ENCODE peak calls at places on chromosomes 2 and 18, in five cellular contexts. One of them, this sample, is unnamed.

GRCh38 chr2:189082576-189082975 is 97.0 kb downstream of the COL5A2 start:
- DNase-seq in esophagus squamous epithelium: no peak
- DNase-seq in fibroblast of mammary gland: peak
- DNase-seq in CD4-positive, CD25-positive, alpha-beta regulatory T cell: no peak
- DNase-seq in heart left ventricle: peak
- DNase-seq in this sample: no peak

GRCh38 chr2:134773372-134774073 is 54.7 kb upstream of the TMEM163 start:
- DNase-seq in esophagus squamous epithelium: no peak
- DNase-seq in fibroblast of mammary gland: no peak
- DNase-seq in CD4-positive, CD25-positive, alpha-beta regulatory T cell: no peak
- DNase-seq in heart left ventricle: no peak
- DNase-seq in this sample: peak

GRCh38 chr2:224887159-224887558 is 155.1 kb downstream of the DOCK10 start:
- DNase-seq in esophagus squamous epithelium: no peak
- DNase-seq in fibroblast of mammary gland: peak
- DNase-seq in CD4-positive, CD25-positive, alpha-beta regulatory T cell: no peak
- DNase-seq in heart left ventricle: no peak
- DNase-seq in this sample: no peak

GRCh38 chr2:153595939-153596338 is 117.4 kb upstream of the RPRM start:
- DNase-seq in esophagus squamous epithelium: no peak
- DNase-seq in fibroblast of mammary gland: peak
- DNase-seq in CD4-positive, CD25-positive, alpha-beta regulatory T cell: no peak
- DNase-seq in heart left ventricle: no peak
- DNase-seq in this sample: no peak

GRCh38 chr2:73652348-73652747 is 10.1 kb upstream of the NAT8 start:
- DNase-seq in esophagus squamous epithelium: no peak
- DNase-seq in fibroblast of mammary gland: no peak
- DNase-seq in CD4-positive, CD25-positive, alpha-beta regulatory T cell: no peak
- DNase-seq in heart left ventricle: no peak
- DNase-seq in this sample: no peak

GRCh38 chr2:195658541-195658890 is 1.5 kb downstream of the SLC39A10 start:
- DNase-seq in esophagus squamous epithelium: no peak
- DNase-seq in fibroblast of mammary gland: peak
- DNase-seq in CD4-positive, CD25-positive, alpha-beta regulatory T cell: peak
- DNase-seq in heart left ventricle: no peak
- DNase-seq in this sample: no peak

GRCh38 chr18:31049189-31049588 is 6.6 kb upstream of the DSC3 start:
- DNase-seq in esophagus squamous epithelium: no peak
- DNase-seq in fibroblast of mammary gland: no peak
- DNase-seq in CD4-positive, CD25-positive, alpha-beta regulatory T cell: no peak
- DNase-seq in heart left ventricle: no peak
- DNase-seq in this sample: no peak

GRCh38 chr18:9750606-9751304 is 42.7 kb downstream of the RAB31 start:
- DNase-seq in esophagus squamous epithelium: no peak
- DNase-seq in fibroblast of mammary gland: no peak
- DNase-seq in CD4-positive, CD25-positive, alpha-beta regulatory T cell: no peak
- DNase-seq in heart left ventricle: no peak
- DNase-seq in this sample: no peak

GRCh38 chr2:55490554-55490953 is 29.0 kb upstream of the CFAP36 start:
- DNase-seq in esophagus squamous epithelium: no peak
- DNase-seq in fibroblast of mammary gland: peak
- DNase-seq in CD4-positive, CD25-positive, alpha-beta regulatory T cell: no peak
- DNase-seq in heart left ventricle: peak
- DNase-seq in this sample: no peak

GRCh38 chr2:222655406-222655747 is 515 bp downstream of the FARSB start:
- DNase-seq in esophagus squamous epithelium: no peak
- DNase-seq in fibroblast of mammary gland: peak
- DNase-seq in CD4-positive, CD25-positive, alpha-beta regulatory T cell: no peak
- DNase-seq in heart left ventricle: no peak
- DNase-seq in this sample: peak

GRCh38 chr2:136361521-136361920 is 243.6 kb upstream of the CXCR4 start:
- DNase-seq in esophagus squamous epithelium: no peak
- DNase-seq in fibroblast of mammary gland: no peak
- DNase-seq in CD4-positive, CD25-positive, alpha-beta regulatory T cell: no peak
- DNase-seq in heart left ventricle: no peak
- DNase-seq in this sample: no peak

GRCh38 chr2:126482582-126483464 is 173.1 kb upstream of the GYPC start:
- DNase-seq in esophagus squamous epithelium: no peak
- DNase-seq in fibroblast of mammary gland: no peak
- DNase-seq in CD4-positive, CD25-positive, alpha-beta regulatory T cell: no peak
- DNase-seq in heart left ventricle: no peak
- DNase-seq in this sample: peak

GRCh38 chr2:63029058-63029457 is 21.6 kb upstream of the OTX1 start:
- DNase-seq in esophagus squamous epithelium: no peak
- DNase-seq in fibroblast of mammary gland: peak
- DNase-seq in CD4-positive, CD25-positive, alpha-beta regulatory T cell: no peak
- DNase-seq in heart left ventricle: no peak
- DNase-seq in this sample: no peak

GRCh38 chr2:105375001-105375561 is 23.8 kb downstream of the FHL2 start:
- DNase-seq in esophagus squamous epithelium: no peak
- DNase-seq in fibroblast of mammary gland: peak
- DNase-seq in CD4-positive, CD25-positive, alpha-beta regulatory T cell: no peak
- DNase-seq in heart left ventricle: peak
- DNase-seq in this sample: no peak

GRCh38 chr2:174051039-174051438 is 85.9 kb upstream of the SP3 start:
- DNase-seq in esophagus squamous epithelium: no peak
- DNase-seq in fibroblast of mammary gland: no peak
- DNase-seq in CD4-positive, CD25-positive, alpha-beta regulatory T cell: no peak
- DNase-seq in heart left ventricle: no peak
- DNase-seq in this sample: no peak

GRCh38 chr2:174053285-174053684 is 88.1 kb upstream of the SP3 start:
- DNase-seq in esophagus squamous epithelium: no peak
- DNase-seq in fibroblast of mammary gland: no peak
- DNase-seq in CD4-positive, CD25-positive, alpha-beta regulatory T cell: no peak
- DNase-seq in heart left ventricle: no peak
- DNase-seq in this sample: no peak

GRCh38 chr2:174051741-174052638 is 86.8 kb upstream of the SP3 start:
- DNase-seq in esophagus squamous epithelium: no peak
- DNase-seq in fibroblast of mammary gland: peak
- DNase-seq in CD4-positive, CD25-positive, alpha-beta regulatory T cell: no peak
- DNase-seq in heart left ventricle: no peak
- DNase-seq in this sample: no peak

GRCh38 chr2:174052639-174052976 is 87.4 kb upstream of the SP3 start:
- DNase-seq in esophagus squamous epithelium: no peak
- DNase-seq in fibroblast of mammary gland: no peak
- DNase-seq in CD4-positive, CD25-positive, alpha-beta regulatory T cell: no peak
- DNase-seq in heart left ventricle: no peak
- DNase-seq in this sample: no peak

DNA sequence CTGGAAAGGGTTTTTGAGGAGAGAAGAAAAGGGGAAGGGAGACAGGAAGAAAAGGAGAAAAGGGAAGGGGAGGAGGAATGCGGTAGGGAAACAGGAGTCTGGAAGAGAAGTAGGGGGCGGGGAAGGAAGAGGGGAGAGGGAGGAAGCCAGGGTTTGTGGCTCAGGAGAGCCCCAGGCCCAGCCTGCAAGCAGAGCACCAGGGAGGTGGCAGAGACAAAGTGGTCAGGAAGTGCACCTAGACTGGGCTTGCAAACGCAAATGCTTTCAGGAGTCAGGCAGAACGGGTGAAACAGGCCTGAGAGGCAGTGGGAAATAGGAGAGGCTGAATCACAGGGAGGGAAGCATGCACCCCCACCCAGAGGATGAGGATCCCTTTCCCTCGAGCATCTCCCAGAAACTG is 88.6 kb upstream of the SP3 start:
- DNase-seq in esophagus squamous epithelium: no peak
- DNase-seq in fibroblast of mammary gland: no peak
- DNase-seq in CD4-positive, CD25-positive, alpha-beta regulatory T cell: no peak
- DNase-seq in heart left ventricle: no peak
- DNase-seq in this sample: no peak
- H3K4me3 ChIP-seq in esophagus squamous epithelium: no peak
- H3K4me3 ChIP-seq in fibroblast of mammary gland: no peak
- H3K4me3 ChIP-seq in CD4-positive, CD25-positive, alpha-beta regulatory T cell: no peak
- H3K4me3 ChIP-seq in heart left ventricle: peak
- H3K4me3 ChIP-seq in this sample: no peak

DNA sequence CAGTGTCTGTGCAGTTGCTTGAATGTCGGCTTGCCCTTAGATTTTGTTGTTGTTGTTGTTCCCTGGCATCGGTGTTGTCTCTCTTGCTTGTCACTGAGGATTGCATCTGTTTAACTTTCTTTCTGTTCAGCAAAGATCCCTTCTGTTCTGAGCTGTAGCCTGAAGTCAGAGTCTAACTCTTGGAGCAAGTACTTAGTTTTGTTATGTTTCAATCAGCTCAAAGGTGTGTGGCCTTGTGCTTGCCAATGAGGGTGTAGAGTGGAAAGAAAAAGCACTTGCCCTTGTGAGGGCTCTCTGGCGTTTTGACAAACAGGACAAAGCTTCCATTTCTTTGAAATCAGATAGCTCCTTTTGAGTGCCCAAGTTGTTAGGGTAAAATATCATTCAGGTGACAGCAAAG is 757.1 kb upstream of the CDH7 start:
- DNase-seq in esophagus squamous epithelium: no peak
- DNase-seq in fibroblast of mammary gland: no peak
- DNase-seq in CD4-positive, CD25-positive, alpha-beta regulatory T cell: no peak
- DNase-seq in heart left ventricle: peak
- DNase-seq in this sample: no peak
- H3K4me3 ChIP-seq in esophagus squamous epithelium: peak
- H3K4me3 ChIP-seq in fibroblast of mammary gland: no peak
- H3K4me3 ChIP-seq in CD4-positive, CD25-positive, alpha-beta regulatory T cell: no peak
- H3K4me3 ChIP-seq in heart left ventricle: no peak
- H3K4me3 ChIP-seq in this sample: no peak

GRCh38 chr18:6414118-6414722 is 491 bp downstream of the L3MBTL4 start:
- DNase-seq in esophagus squamous epithelium: no peak
- DNase-seq in fibroblast of mammary gland: no peak
- DNase-seq in CD4-positive, CD25-positive, alpha-beta regulatory T cell: no peak
- DNase-seq in heart left ventricle: peak
- DNase-seq in this sample: no peak

GRCh38 chr18:6414723-6415362 is at the start of gene L3MBTL4:
- DNase-seq in esophagus squamous epithelium: no peak
- DNase-seq in fibroblast of mammary gland: no peak
- DNase-seq in CD4-positive, CD25-positive, alpha-beta regulatory T cell: no peak
- DNase-seq in heart left ventricle: no peak
- DNase-seq in this sample: no peak

GRCh38 chr18:6412933-6413472 is 1.7 kb downstream of the L3MBTL4 start:
- DNase-seq in esophagus squamous epithelium: no peak
- DNase-seq in fibroblast of mammary gland: no peak
- DNase-seq in CD4-positive, CD25-positive, alpha-beta regulatory T cell: no peak
- DNase-seq in heart left ventricle: no peak
- DNase-seq in this sample: no peak

GRCh38 chr18:6411367-6411766 is 3.3 kb downstream of the L3MBTL4 start:
- DNase-seq in esophagus squamous epithelium: no peak
- DNase-seq in fibroblast of mammary gland: no peak
- DNase-seq in CD4-positive, CD25-positive, alpha-beta regulatory T cell: no peak
- DNase-seq in heart left ventricle: no peak
- DNase-seq in this sample: no peak

DNA sequence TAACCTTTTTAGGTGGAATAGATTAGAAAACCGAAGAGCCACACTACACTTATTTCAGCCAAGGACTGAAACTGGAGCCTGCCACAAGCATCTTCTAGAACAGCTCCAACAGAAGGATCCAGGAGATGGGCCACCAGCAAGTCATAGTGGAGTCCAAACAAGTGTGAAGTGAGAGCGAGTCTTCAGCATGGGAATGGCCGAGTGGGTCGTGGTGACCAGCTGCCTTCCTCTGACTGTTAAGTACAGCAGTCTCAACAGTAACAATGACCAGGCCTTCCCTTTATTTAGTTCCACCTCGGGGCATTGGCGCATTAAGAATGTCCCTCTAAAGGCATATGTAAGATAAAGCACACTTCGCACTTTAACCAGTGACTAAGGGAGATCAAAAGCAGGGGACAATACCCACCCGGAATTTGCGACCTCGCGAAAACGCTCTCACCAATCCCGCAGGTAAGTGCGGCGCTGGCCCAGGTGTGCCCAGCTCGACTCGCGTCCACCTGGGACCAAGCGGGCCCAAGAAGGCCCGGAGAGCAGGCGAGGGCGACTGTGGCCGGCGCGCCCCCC is 1.1 kb downstream of the L3MBTL4 start:
- DNase-seq in esophagus squamous epithelium: no peak
- DNase-seq in fibroblast of mammary gland: no peak
- DNase-seq in CD4-positive, CD25-positive, alpha-beta regulatory T cell: no peak
- DNase-seq in heart left ventricle: no peak
- DNase-seq in this sample: no peak
- H3K4me3 ChIP-seq in esophagus squamous epithelium: peak
- H3K4me3 ChIP-seq in fibroblast of mammary gland: no peak
- H3K4me3 ChIP-seq in CD4-positive, CD25-positive, alpha-beta regulatory T cell: no peak
- H3K4me3 ChIP-seq in heart left ventricle: peak
- H3K4me3 ChIP-seq in this sample: no peak

GRCh38 chr2:118431997-118432396 is 343.7 kb downstream of the INSIG2 start:
- DNase-seq in esophagus squamous epithelium: no peak
- DNase-seq in fibroblast of mammary gland: peak
- DNase-seq in CD4-positive, CD25-positive, alpha-beta regulatory T cell: no peak
- DNase-seq in heart left ventricle: no peak
- DNase-seq in this sample: no peak
- H3K4me3 ChIP-seq in esophagus squamous epithelium: no peak
- H3K4me3 ChIP-seq in fibroblast of mammary gland: no peak
- H3K4me3 ChIP-seq in CD4-positive, CD25-positive, alpha-beta regulatory T cell: no peak
- H3K4me3 ChIP-seq in heart left ventricle: no peak
- H3K4me3 ChIP-seq in this sample: no peak